ENCODE peak calls at places on chromosomes 3 and 15, in eight cellular contexts. T is RWPE1; H is osteoblast; N is right atrium auricular region; X is dorsolateral prefrontal cortex; G is OCI-LY7; J is lower lobe of right lung; E is CD4-positive, alpha-beta T cell. F is an unnamed sample.

GRCh38 chr15:100211855-100212850 is 129.6 kb downstream of the ADAMTS17 start:
- DNase-seq in T (peak), H (no peak), N (no peak), X (no peak), G (no peak), J (no peak), E (no peak), F (no peak)

GRCh38 chr3:129315386-129315991 is 36.8 kb downstream of the HMCES start:
- DNase-seq in T (no peak), H (peak), N (no peak), X (no peak), G (peak), J (peak), E (peak), F (peak)

GRCh38 chr3:14324224-14324944 is 78.0 kb upstream of the SLC6A6 start:
- DNase-seq in T (peak), H (peak), N (no peak), X (no peak), G (no peak), J (no peak), E (no peak), F (no peak)

GRCh38 chr3:194139085-194139976 is 3.4 kb downstream of the HES1 start:
- DNase-seq in T (peak), H (peak), N (no peak), X (no peak), G (peak), J (no peak), E (no peak), F (no peak)

GRCh38 chr3:161854232-161854771 is 357.7 kb downstream of the OTOL1 start:
- DNase-seq in T (peak), H (no peak), N (no peak), X (no peak), G (peak), J (no peak), E (no peak), F (no peak)

GRCh38 chr15:65189102-65189740 is 4.1 kb upstream of the CLPX start:
- DNase-seq in T (peak), H (peak), N (no peak), X (no peak), G (peak), J (no peak), E (no peak), F (no peak)

GRCh38 chr15:25850154-25851111 is 12.7 kb downstream of the ATP10A start:
- DNase-seq in T (peak), H (peak), N (peak), X (no peak), G (peak), J (peak), E (peak), F (peak)

GRCh38 chr15:55791576-55792400 is 48.8 kb upstream of the PRTG start:
- DNase-seq in T (peak), H (no peak), N (no peak), X (no peak), G (no peak), J (peak), E (no peak), F (no peak)

GRCh38 chr15:51621155-51621554 is 1.4 kb downstream of the DMXL2 start:
- DNase-seq in T (no peak), H (no peak), N (no peak), X (no peak), G (no peak), J (no peak), E (no peak), F (no peak)

GRCh38 chr3:128940252-128940651 is 53.6 kb downstream of the CFAP92 start:
- DNase-seq in T (no peak), H (no peak), N (no peak), X (no peak), G (no peak), J (no peak), E (no peak), F (no peak)

GRCh38 chr3:137084579-137084978 is 126.8 kb downstream of the IL20RB start:
- DNase-seq in T (no peak), H (no peak), N (no peak), X (no peak), G (no peak), J (peak), E (no peak), F (no peak)

GRCh38 chr3:71581981-71582611 is 1.4 kb downstream of the FOXP1 start:
- DNase-seq in T (no peak), H (peak), N (no peak), X (peak), G (peak), J (peak), E (peak), F (peak)

GRCh38 chr3:126111126-126111551 is 27.2 kb upstream of the SLC41A3 start:
- DNase-seq in T (no peak), H (peak), N (peak), X (no peak), G (no peak), J (no peak), E (no peak), F (no peak)

GRCh38 chr3:165642761-165643432 is 194.3 kb downstream of the BCHE start:
- DNase-seq in T (peak), H (peak), N (peak), X (no peak), G (no peak), J (no peak), E (no peak), F (no peak)

GRCh38 chr3:124395584-124396340 is 334.5 kb upstream of the UMPS start:
- DNase-seq in T (no peak), H (peak), N (no peak), X (no peak), G (no peak), J (no peak), E (no peak), F (no peak)

GRCh38 chr3:195700319-195700718 is 20.5 kb upstream of the MUC20 start:
- DNase-seq in T (no peak), H (no peak), N (no peak), X (no peak), G (no peak), J (no peak), E (no peak), F (no peak)

GRCh38 chr3:155701882-155702465 is 42.9 kb downstream of the PLCH1 start:
- DNase-seq in T (peak), H (peak), N (no peak), X (no peak), G (peak), J (no peak), E (no peak), F (no peak)

GRCh38 chr3:2655229-2655701 is 454.9 kb downstream of the IL5RA start:
- DNase-seq in T (no peak), H (peak), N (no peak), X (no peak), G (no peak), J (no peak), E (no peak), F (no peak)

GRCh38 chr3:44989636-44990373 is 13.8 kb downstream of the EXOSC7 start:
- DNase-seq in T (no peak), H (no peak), N (no peak), X (no peak), G (no peak), J (no peak), E (no peak), F (no peak)

GRCh38 chr3:171461087-171461917 is 1.1 kb upstream of the TNIK start:
- DNase-seq in T (peak), H (no peak), N (no peak), X (peak), G (no peak), J (no peak), E (peak), F (peak)

GRCh38 chr15:64092075-64092820 is 1.4 kb downstream of the CIAO2A start:
- DNase-seq in T (no peak), H (no peak), N (no peak), X (no peak), G (peak), J (no peak), E (no peak), F (no peak)

GRCh38 chr3:120126016-120126415 is 31.8 kb upstream of the GSK3B start:
- DNase-seq in T (no peak), H (no peak), N (no peak), X (no peak), G (no peak), J (no peak), E (no peak), F (no peak)

GRCh38 chr15:80587816-80588456 is 107.2 kb upstream of the ABHD17C start:
- DNase-seq in T (no peak), H (no peak), N (no peak), X (no peak), G (no peak), J (no peak), E (no peak), F (no peak)

GRCh38 chr3:127669541-127670228 is 3.1 kb upstream of the ABTB1 start:
- DNase-seq in T (no peak), H (peak), N (no peak), X (peak), G (no peak), J (no peak), E (no peak), F (no peak)

GRCh38 chr3:160747437-160747836 is 8.6 kb upstream of the PPM1L start:
- DNase-seq in T (no peak), H (no peak), N (no peak), X (no peak), G (no peak), J (no peak), E (no peak), F (no peak)

GRCh38 chr3:190260301-190260700 is 61.9 kb downstream of the CLDN1 start:
- DNase-seq in T (no peak), H (no peak), N (no peak), X (no peak), G (no peak), J (no peak), E (no peak), F (no peak)

GRCh38 chr3:137035631-137036030 is 77.8 kb downstream of the IL20RB start:
- DNase-seq in T (no peak), H (no peak), N (no peak), X (no peak), G (peak), J (no peak), E (no peak), F (no peak)

GRCh38 chr3:126692858-126693257 is 11.2 kb upstream of the CHCHD6 start:
- DNase-seq in T (no peak), H (no peak), N (no peak), X (no peak), G (no peak), J (no peak), E (no peak), F (no peak)

GRCh38 chr3:157447026-157447694 is 10.5 kb downstream of the PTX3 start:
- DNase-seq in T (peak), H (no peak), N (no peak), X (no peak), G (peak), J (no peak), E (no peak), F (no peak)
- TF ChIP-seq CTCF in T (peak), H (peak), N (peak), X (peak), G (peak), J (peak), E (no peak), F (no peak)

DNA sequence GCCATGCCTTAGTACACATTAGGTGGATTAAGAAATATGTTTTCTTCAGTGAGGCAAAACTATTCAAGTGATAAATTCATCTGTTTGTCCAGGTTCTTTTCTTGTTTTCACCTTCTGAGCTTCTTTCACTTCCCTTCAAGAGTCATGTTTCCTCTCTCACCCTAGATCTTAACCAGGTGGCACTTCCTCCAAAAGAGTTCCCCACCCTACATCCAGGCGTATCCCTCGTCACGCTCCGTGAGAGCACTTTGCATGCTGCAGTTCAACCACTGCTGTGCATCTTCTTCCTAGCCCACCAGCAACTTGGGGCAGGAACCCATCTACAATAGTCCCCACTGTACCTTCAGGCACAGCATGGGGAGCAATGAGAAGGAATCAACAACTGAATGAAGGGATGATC is 28.9 kb downstream of the OSBPL10 start:
- DNase-seq in T (no peak), H (no peak), N (no peak), X (no peak), G (peak), J (no peak), E (no peak), F (no peak)
- H3K27ac ChIP-seq in T (no peak), H (no peak), N (no peak), X (no peak), G (peak), J (no peak), E (no peak), F (no peak)

DNA sequence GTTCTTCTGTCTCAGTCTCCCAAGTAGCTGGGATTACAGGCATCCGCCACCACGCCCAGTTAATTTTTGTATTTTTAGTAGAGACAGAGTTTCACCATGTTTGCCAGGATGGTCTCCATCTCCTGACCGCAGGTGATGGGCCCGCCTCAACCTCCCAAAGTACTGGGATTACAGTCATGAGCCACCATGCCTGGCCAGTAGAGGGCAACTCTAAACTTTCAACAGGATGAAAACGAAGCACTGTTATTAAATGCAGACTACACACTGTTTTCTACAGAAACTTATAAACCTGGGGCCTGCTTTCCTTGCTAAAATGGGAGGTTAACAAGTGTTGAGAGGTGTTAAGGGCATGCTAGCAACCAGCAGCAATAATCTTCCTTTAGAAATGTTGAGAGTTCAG is 7.6 kb downstream of the ARPC4 start:
- DNase-seq in T (no peak), H (peak), N (no peak), X (no peak), G (no peak), J (no peak), E (no peak), F (no peak)
- TF ChIP-seq CTCF in T (peak), H (peak), N (no peak), X (peak), G (peak), J (no peak), E (no peak), F (no peak)

GRCh38 chr3:33977227-33977626 is 178.8 kb downstream of the PDCD6IP start:
- DNase-seq in T (no peak), H (no peak), N (no peak), X (no peak), G (no peak), J (no peak), E (no peak), F (no peak)

GRCh38 chr3:33980252-33980651 is 181.8 kb downstream of the PDCD6IP start:
- DNase-seq in T (peak), H (peak), N (no peak), X (no peak), G (peak), J (no peak), E (no peak), F (no peak)

DNA sequence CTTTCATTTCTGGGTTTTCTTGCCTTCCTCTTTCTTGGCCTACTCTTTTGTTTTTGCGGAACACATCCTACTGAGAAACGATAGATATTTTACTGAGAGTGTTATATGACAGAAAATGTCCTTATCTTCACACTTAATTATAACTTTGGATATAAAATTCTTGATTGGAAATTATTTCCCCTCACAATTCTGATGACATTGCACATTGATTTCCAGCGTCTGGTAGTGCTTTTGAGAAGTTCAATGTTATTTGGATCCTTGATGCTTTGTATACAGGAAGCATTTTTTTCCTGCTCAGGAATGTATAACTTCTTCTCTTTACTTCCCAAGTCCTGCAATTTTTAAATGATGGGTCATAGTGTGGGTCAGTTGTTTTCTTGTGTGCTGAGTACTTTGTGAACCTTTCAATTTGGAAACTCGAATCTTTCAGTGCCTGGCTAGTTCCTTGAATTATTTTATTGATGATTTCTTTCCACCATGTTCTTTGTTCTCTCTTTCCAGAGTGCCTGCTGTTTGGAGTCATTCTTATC is 183.9 kb downstream of the PDCD6IP start:
- DNase-seq in T (no peak), H (no peak), N (no peak), X (no peak), G (no peak), J (no peak), E (no peak), F (no peak)
- H3K27ac ChIP-seq in T (no peak), H (no peak), N (no peak), X (no peak), G (no peak), J (no peak), E (no peak), F (no peak)

DNA sequence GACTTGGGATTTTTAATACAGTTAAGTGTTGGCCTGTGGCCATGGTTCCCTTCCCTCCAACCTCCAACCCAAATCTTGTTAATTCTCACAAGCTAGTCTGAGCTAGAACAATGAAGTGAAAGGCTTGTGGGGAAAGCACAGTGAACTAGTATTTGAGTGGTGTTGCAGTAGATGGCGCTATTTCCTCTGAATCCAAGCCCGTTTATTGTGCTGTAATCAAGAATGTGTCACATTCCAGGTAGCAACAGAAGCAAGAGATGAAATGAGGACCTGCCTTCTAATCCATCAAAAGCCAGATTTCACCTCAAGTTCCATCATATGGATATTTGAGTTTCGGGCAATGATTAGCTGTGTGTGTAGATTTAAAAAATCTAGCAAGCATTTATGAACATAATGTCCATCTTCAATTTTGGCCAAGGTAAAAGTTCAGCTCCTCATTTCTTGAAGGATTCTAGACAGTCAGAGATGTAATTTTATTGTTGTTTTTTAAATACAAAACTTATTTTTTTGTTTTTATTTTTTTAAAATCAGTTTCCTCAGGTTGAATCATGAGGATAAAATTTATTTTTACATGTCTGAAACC is 160.7 kb downstream of the SQOR start:
- DNase-seq in T (peak), H (peak), N (no peak), X (no peak), G (peak), J (no peak), E (no peak), F (no peak)
- TF ChIP-seq CTCF in T (peak), H (peak), N (peak), X (peak), G (peak), J (peak), E (no peak), F (no peak)

GRCh38 chr15:83714888-83715287 is 61.0 kb downstream of the ADAMTSL3 start:
- DNase-seq in T (no peak), H (peak), N (no peak), X (no peak), G (no peak), J (no peak), E (no peak), F (no peak)
- H3K27ac ChIP-seq in T (no peak), H (no peak), N (no peak), X (no peak), G (no peak), J (no peak), E (no peak), F (no peak)